ENCODE peak calls at places on chromosome 2, in six cellular contexts. A is NCI-H446; J is stimulated activated CD4-positive, alpha-beta T cell treated with anti-CD3 and anti-CD28 coated beads, Interleukin-2, amount 100 ng/mL, for 24 hours; V is C1 segment of cervical spinal cord; R is iPS-NIHi11; O is activated CD4-positive, alpha-beta T cell treated with anti-CD3 and anti-CD28 coated beads, Interleukin-2, amount 50 U/mL, for 24 hours. W is an unnamed sample.

GRCh38 chr2:1300284-1300683 is 113.0 kb upstream of the TPO start:
- DNase-seq in R (no peak), V (no peak), A (no peak), J (no peak), O (no peak), W (no peak)

GRCh38 chr2:153886833-153887232 is 15.1 kb downstream of the GALNT13 start:
- DNase-seq in R (no peak), J (no peak), O (no peak), V (no peak), A (no peak), W (no peak)

GRCh38 chr2:176637497-176638166 is 368.4 kb downstream of the MTX2 start:
- DNase-seq in A (no peak), V (no peak), R (peak), O (no peak), J (peak), W (no peak)

GRCh38 chr2:165280356-165280755 is 41.1 kb downstream of the SCN2A start:
- DNase-seq in O (no peak), J (no peak), A (no peak), V (no peak), R (no peak), W (no peak)

GRCh38 chr2:112138143-112139032 is at the start of gene FBLN7:
- DNase-seq in J (peak), O (no peak), R (peak), A (no peak), V (no peak), W (no peak)

GRCh38 chr2:217326238-217327022 is 466.6 kb upstream of the TNP1 start:
- DNase-seq in O (no peak), J (no peak), A (no peak), R (no peak), V (no peak), W (no peak)

GRCh38 chr2:73827018-73827417 is 1.7 kb upstream of the STAMBP start:
- DNase-seq in V (no peak), O (no peak), J (no peak), R (no peak), A (no peak), W (peak)

GRCh38 chr2:16014041-16014787 is 73.9 kb downstream of the MYCN start:
- DNase-seq in J (no peak), O (no peak), A (no peak), R (no peak), V (peak), W (peak)

GRCh38 chr2:174699993-174700766 is 64.1 kb downstream of the CHRNA1 start:
- DNase-seq in A (peak), J (no peak), O (no peak), V (no peak), R (peak), W (no peak)

GRCh38 chr2:205609036-205609607 is 73.2 kb upstream of the NRP2 start:
- DNase-seq in V (no peak), O (no peak), R (no peak), J (no peak), A (no peak), W (no peak)

GRCh38 chr2:30655211-30655610 is 152.0 kb downstream of the CAPN13 start:
- DNase-seq in A (no peak), R (no peak), J (no peak), O (no peak), V (no peak), W (no peak)

GRCh38 chr2:196334710-196335109 is 163.3 kb upstream of the STK17B start:
- DNase-seq in J (no peak), O (no peak), R (no peak), V (no peak), A (no peak), W (no peak)

GRCh38 chr2:85589982-85590791 is 5.4 kb upstream of the RNF181 start:
- DNase-seq in R (no peak), J (no peak), V (peak), A (no peak), O (no peak), W (no peak)

GRCh38 chr2:9715238-9715637 is 84.4 kb upstream of the YWHAQ start:
- DNase-seq in R (no peak), J (no peak), V (no peak), O (no peak), A (no peak), W (no peak)

GRCh38 chr2:171390941-171391516 is 42.8 kb downstream of the METTL8 start:
- DNase-seq in R (no peak), V (no peak), J (no peak), A (no peak), O (no peak), W (no peak)

GRCh38 chr2:78408795-78409118 is 616.7 kb upstream of the REG3G start:
- DNase-seq in J (no peak), R (no peak), O (no peak), A (no peak), V (no peak), W (no peak)

GRCh38 chr2:71530987-71531332 is 77.6 kb downstream of the DYSF start:
- DNase-seq in J (no peak), O (no peak), V (no peak), A (no peak), R (no peak), W (no peak)